ENCODE peak calls at places on chromosome 11, in nine cellular contexts. One of them, this sample, is unnamed.

GRCh38 chr11:64728757-64729365 is 5.9 kb upstream of the NRXN2 start:
- DNase-seq in stomach: no peak
- DNase-seq in A549: no peak
- DNase-seq in erythroblast: no peak
- DNase-seq in prostate gland: no peak
- DNase-seq in adrenal gland: no peak
- DNase-seq in body of pancreas: no peak
- DNase-seq in breast epithelium: no peak
- DNase-seq in heart left ventricle: peak
- DNase-seq in this sample: no peak

GRCh38 chr11:118592616-118593367 is 14.6 kb upstream of the PHLDB1 start:
- DNase-seq in adrenal gland: no peak
- DNase-seq in A549: no peak
- DNase-seq in heart left ventricle: no peak
- DNase-seq in stomach: peak
- DNase-seq in breast epithelium: no peak
- DNase-seq in body of pancreas: no peak
- DNase-seq in prostate gland: no peak
- DNase-seq in erythroblast: no peak
- DNase-seq in this sample: no peak

GRCh38 chr11:830295-831131 is 2.2 kb upstream of the CD151 start:
- DNase-seq in adrenal gland: peak
- DNase-seq in stomach: peak
- DNase-seq in prostate gland: peak
- DNase-seq in breast epithelium: peak
- DNase-seq in A549: no peak
- DNase-seq in erythroblast: peak
- DNase-seq in heart left ventricle: peak
- DNase-seq in body of pancreas: no peak
- DNase-seq in this sample: no peak

GRCh38 chr11:1194231-1194976 is 28.5 kb upstream of the MUC5B start:
- DNase-seq in A549: no peak
- DNase-seq in breast epithelium: no peak
- DNase-seq in stomach: peak
- DNase-seq in erythroblast: no peak
- DNase-seq in heart left ventricle: peak
- DNase-seq in prostate gland: no peak
- DNase-seq in adrenal gland: no peak
- DNase-seq in body of pancreas: peak
- DNase-seq in this sample: no peak

GRCh38 chr11:133835258-133836075 is 9.8 kb downstream of the SPATA19 start:
- DNase-seq in A549: peak
- DNase-seq in body of pancreas: peak
- DNase-seq in prostate gland: peak
- DNase-seq in breast epithelium: peak
- DNase-seq in heart left ventricle: no peak
- DNase-seq in stomach: no peak
- DNase-seq in adrenal gland: peak
- DNase-seq in erythroblast: peak
- DNase-seq in this sample: peak

GRCh38 chr11:58576792-58577440 is 1.3 kb upstream of the LPXN start:
- DNase-seq in prostate gland: no peak
- DNase-seq in adrenal gland: no peak
- DNase-seq in breast epithelium: no peak
- DNase-seq in body of pancreas: no peak
- DNase-seq in erythroblast: peak
- DNase-seq in A549: no peak
- DNase-seq in heart left ventricle: no peak
- DNase-seq in stomach: no peak
- DNase-seq in this sample: no peak

GRCh38 chr11:2270322-2271076 is at the start of gene ASCL2:
- DNase-seq in stomach: peak
- DNase-seq in prostate gland: no peak
- DNase-seq in A549: no peak
- DNase-seq in breast epithelium: peak
- DNase-seq in erythroblast: peak
- DNase-seq in heart left ventricle: no peak
- DNase-seq in adrenal gland: peak
- DNase-seq in body of pancreas: peak
- DNase-seq in this sample: no peak

GRCh38 chr11:68804786-68805185 is 36.9 kb downstream of the CPT1A start:
- DNase-seq in stomach: no peak
- DNase-seq in heart left ventricle: no peak
- DNase-seq in breast epithelium: no peak
- DNase-seq in erythroblast: no peak
- DNase-seq in A549: no peak
- DNase-seq in body of pancreas: no peak
- DNase-seq in prostate gland: no peak
- DNase-seq in adrenal gland: no peak
- DNase-seq in this sample: no peak

GRCh38 chr11:111978028-111978771 is 41.1 kb downstream of the DIXDC1 start:
- DNase-seq in stomach: no peak
- DNase-seq in breast epithelium: peak
- DNase-seq in erythroblast: no peak
- DNase-seq in A549: no peak
- DNase-seq in body of pancreas: peak
- DNase-seq in adrenal gland: peak
- DNase-seq in prostate gland: peak
- DNase-seq in heart left ventricle: no peak
- DNase-seq in this sample: peak

GRCh38 chr11:58628446-58628845 is 6.0 kb downstream of the CNTF start:
- DNase-seq in breast epithelium: no peak
- DNase-seq in stomach: no peak
- DNase-seq in body of pancreas: peak
- DNase-seq in heart left ventricle: peak
- DNase-seq in erythroblast: peak
- DNase-seq in prostate gland: no peak
- DNase-seq in adrenal gland: peak
- DNase-seq in A549: no peak
- DNase-seq in this sample: no peak

GRCh38 chr11:3853545-3853842 is 2.0 kb upstream of the STIM1 start:
- DNase-seq in erythroblast: no peak
- DNase-seq in prostate gland: no peak
- DNase-seq in breast epithelium: no peak
- DNase-seq in A549: no peak
- DNase-seq in stomach: no peak
- DNase-seq in adrenal gland: no peak
- DNase-seq in body of pancreas: no peak
- DNase-seq in heart left ventricle: no peak
- DNase-seq in this sample: no peak

GRCh38 chr11:3854660-3854976 is 846 bp upstream of the STIM1 start:
- DNase-seq in erythroblast: no peak
- DNase-seq in heart left ventricle: no peak
- DNase-seq in A549: no peak
- DNase-seq in stomach: no peak
- DNase-seq in body of pancreas: no peak
- DNase-seq in adrenal gland: no peak
- DNase-seq in prostate gland: no peak
- DNase-seq in breast epithelium: no peak
- DNase-seq in this sample: no peak

GRCh38 chr11:3853935-3854659 is 1.4 kb upstream of the STIM1 start:
- DNase-seq in body of pancreas: peak
- DNase-seq in breast epithelium: peak
- DNase-seq in prostate gland: peak
- DNase-seq in adrenal gland: peak
- DNase-seq in erythroblast: peak
- DNase-seq in A549: no peak
- DNase-seq in heart left ventricle: no peak
- DNase-seq in stomach: peak
- DNase-seq in this sample: no peak

GRCh38 chr11:3855808-3856491 is 486 bp downstream of the STIM1 start:
- DNase-seq in prostate gland: no peak
- DNase-seq in body of pancreas: peak
- DNase-seq in adrenal gland: peak
- DNase-seq in A549: peak
- DNase-seq in stomach: peak
- DNase-seq in breast epithelium: no peak
- DNase-seq in erythroblast: peak
- DNase-seq in heart left ventricle: peak
- DNase-seq in this sample: no peak

DNA sequence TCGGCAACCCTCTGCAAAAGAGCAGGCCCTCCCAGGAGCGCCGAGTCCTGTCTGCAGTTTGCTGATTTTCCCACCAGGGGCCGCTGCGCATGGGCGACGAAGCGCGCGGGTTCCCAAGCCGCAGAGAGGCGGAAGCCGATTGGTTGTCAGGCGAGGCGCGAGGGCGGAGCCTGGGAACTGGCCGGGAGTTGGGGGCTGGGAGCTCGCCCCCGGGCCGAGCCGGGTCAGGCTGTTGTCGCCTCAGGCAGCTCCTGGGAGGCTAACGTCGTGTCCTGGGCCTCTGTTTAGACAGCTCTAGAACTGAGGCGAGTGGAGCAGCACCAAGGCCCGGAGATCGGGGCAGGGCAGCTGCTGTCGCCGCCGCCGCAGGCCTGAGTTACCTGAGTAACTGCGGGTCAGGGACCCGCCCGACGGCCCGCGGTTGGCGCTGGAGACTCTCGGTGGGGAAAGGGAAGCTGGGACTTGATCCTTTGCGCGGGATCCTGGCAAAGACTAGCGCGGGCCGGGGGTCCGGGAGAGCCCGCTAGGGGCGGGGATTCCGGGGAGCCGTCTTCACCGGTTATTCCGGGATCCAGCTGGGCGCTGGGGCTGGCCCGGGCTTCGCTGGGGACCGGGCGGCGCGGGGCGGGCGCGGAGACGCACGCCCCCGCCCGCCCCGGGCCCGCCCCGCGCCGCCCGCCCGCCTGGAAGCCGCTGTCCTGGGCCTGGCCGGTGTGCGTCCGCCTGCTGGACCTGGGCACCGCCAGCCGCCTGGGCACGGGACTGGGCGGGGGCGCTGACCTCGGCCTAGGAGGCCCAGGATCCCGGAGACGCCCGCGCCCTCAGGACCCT is at the start of gene STIM1:
- DNase-seq in stomach: peak
- DNase-seq in breast epithelium: peak
- DNase-seq in heart left ventricle: peak
- DNase-seq in A549: peak
- DNase-seq in prostate gland: peak
- DNase-seq in erythroblast: peak
- DNase-seq in body of pancreas: peak
- DNase-seq in adrenal gland: peak
- DNase-seq in this sample: peak
- TF ChIP-seq POLR2A in stomach: peak
- TF ChIP-seq POLR2A in breast epithelium: peak
- TF ChIP-seq POLR2A in heart left ventricle: no peak
- TF ChIP-seq POLR2A in A549: peak
- TF ChIP-seq POLR2A in prostate gland: peak
- TF ChIP-seq POLR2A in erythroblast: peak
- TF ChIP-seq POLR2A in body of pancreas: peak
- TF ChIP-seq POLR2A in adrenal gland: peak
- TF ChIP-seq POLR2A in this sample: peak

GRCh38 chr11:60852639-60853468 is 2.9 kb downstream of the PTGDR2 start:
- DNase-seq in erythroblast: no peak
- DNase-seq in body of pancreas: peak
- DNase-seq in heart left ventricle: no peak
- DNase-seq in A549: no peak
- DNase-seq in breast epithelium: no peak
- DNase-seq in stomach: no peak
- DNase-seq in prostate gland: no peak
- DNase-seq in adrenal gland: no peak
- DNase-seq in this sample: no peak
- TF ChIP-seq POLR2A in erythroblast: no peak
- TF ChIP-seq POLR2A in body of pancreas: no peak
- TF ChIP-seq POLR2A in heart left ventricle: no peak
- TF ChIP-seq POLR2A in A549: no peak
- TF ChIP-seq POLR2A in breast epithelium: no peak
- TF ChIP-seq POLR2A in stomach: no peak
- TF ChIP-seq POLR2A in prostate gland: no peak
- TF ChIP-seq POLR2A in adrenal gland: no peak
- TF ChIP-seq POLR2A in this sample: no peak

DNA sequence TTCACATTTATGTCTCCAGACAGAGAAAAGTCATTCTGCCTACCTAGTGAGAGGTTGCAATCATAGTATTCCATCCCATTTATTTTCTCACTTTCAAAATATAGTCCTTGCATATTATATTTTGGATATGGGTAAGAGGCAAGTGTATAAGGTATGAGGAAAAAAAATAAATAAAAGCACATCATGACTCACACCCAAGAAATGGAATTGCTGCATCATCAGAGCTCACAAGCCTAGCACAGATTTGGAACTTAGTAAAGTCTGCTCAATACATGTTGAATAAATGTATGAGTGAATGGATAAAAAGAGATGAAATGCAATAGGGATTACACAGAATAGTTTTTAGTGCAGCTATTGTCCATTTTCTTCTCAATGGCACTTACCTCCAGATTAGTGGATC is 2.5 kb upstream of the OR51G1 start:
- DNase-seq in A549: no peak
- DNase-seq in prostate gland: no peak
- DNase-seq in body of pancreas: no peak
- DNase-seq in erythroblast: no peak
- DNase-seq in stomach: no peak
- DNase-seq in breast epithelium: no peak
- DNase-seq in heart left ventricle: no peak
- DNase-seq in adrenal gland: no peak
- DNase-seq in this sample: no peak
- TF ChIP-seq POLR2A in A549: no peak
- TF ChIP-seq POLR2A in prostate gland: no peak
- TF ChIP-seq POLR2A in body of pancreas: no peak
- TF ChIP-seq POLR2A in erythroblast: no peak
- TF ChIP-seq POLR2A in stomach: no peak
- TF ChIP-seq POLR2A in breast epithelium: no peak
- TF ChIP-seq POLR2A in heart left ventricle: no peak
- TF ChIP-seq POLR2A in adrenal gland: no peak
- TF ChIP-seq POLR2A in this sample: no peak

GRCh38 chr11:57513446-57513795 is 2.1 kb downstream of the SLC43A1 start:
- DNase-seq in breast epithelium: no peak
- DNase-seq in body of pancreas: no peak
- DNase-seq in A549: no peak
- DNase-seq in erythroblast: peak
- DNase-seq in adrenal gland: no peak
- DNase-seq in heart left ventricle: no peak
- DNase-seq in prostate gland: no peak
- DNase-seq in stomach: no peak
- DNase-seq in this sample: no peak

GRCh38 chr11:57513911-57514537 is 1.5 kb downstream of the SLC43A1 start:
- DNase-seq in breast epithelium: no peak
- DNase-seq in A549: no peak
- DNase-seq in stomach: peak
- DNase-seq in heart left ventricle: peak
- DNase-seq in erythroblast: peak
- DNase-seq in adrenal gland: peak
- DNase-seq in body of pancreas: peak
- DNase-seq in prostate gland: peak
- DNase-seq in this sample: no peak

GRCh38 chr11:57514538-57515331 is 767 bp downstream of the SLC43A1 start:
- DNase-seq in A549: peak
- DNase-seq in body of pancreas: peak
- DNase-seq in heart left ventricle: peak
- DNase-seq in adrenal gland: peak
- DNase-seq in breast epithelium: no peak
- DNase-seq in stomach: peak
- DNase-seq in erythroblast: peak
- DNase-seq in prostate gland: peak
- DNase-seq in this sample: no peak

GRCh38 chr11:57516061-57516443 is 550 bp upstream of the SLC43A1 start:
- DNase-seq in prostate gland: no peak
- DNase-seq in breast epithelium: no peak
- DNase-seq in A549: no peak
- DNase-seq in stomach: no peak
- DNase-seq in adrenal gland: no peak
- DNase-seq in body of pancreas: no peak
- DNase-seq in erythroblast: no peak
- DNase-seq in heart left ventricle: no peak
- DNase-seq in this sample: no peak

GRCh38 chr11:57515332-57516060 is at the start of gene SLC43A1:
- DNase-seq in erythroblast: peak
- DNase-seq in adrenal gland: peak
- DNase-seq in prostate gland: peak
- DNase-seq in breast epithelium: no peak
- DNase-seq in stomach: peak
- DNase-seq in body of pancreas: peak
- DNase-seq in A549: peak
- DNase-seq in heart left ventricle: peak
- DNase-seq in this sample: peak
- TF ChIP-seq POLR2A in erythroblast: peak
- TF ChIP-seq POLR2A in adrenal gland: peak
- TF ChIP-seq POLR2A in prostate gland: no peak
- TF ChIP-seq POLR2A in breast epithelium: no peak
- TF ChIP-seq POLR2A in stomach: no peak
- TF ChIP-seq POLR2A in body of pancreas: peak
- TF ChIP-seq POLR2A in A549: no peak
- TF ChIP-seq POLR2A in heart left ventricle: no peak
- TF ChIP-seq POLR2A in this sample: no peak